ENCODE peak calls at places on chromosomes 3 and 15, in five cellular contexts. E, Z, P, F and K are unnamed samples.

GRCh38 chr15:38349251-38349650 is 96.6 kb downstream of the SPRED1 start:
- DNase-seq in E (no peak), Z (no peak), P (no peak), F (no peak), K (no peak)

GRCh38 chr3:138945646-138946553 is 1.0 kb downstream of the FOXL2 start:
- DNase-seq in E (no peak), Z (no peak), P (no peak), F (peak), K (no peak)

GRCh38 chr15:58064119-58065010 is 1.1 kb downstream of the ALDH1A2 start:
- DNase-seq in E (no peak), Z (no peak), P (no peak), F (no peak), K (no peak)

GRCh38 chr3:55588120-55588765 is 101.1 kb upstream of the WNT5A start:
- DNase-seq in E (no peak), Z (no peak), P (no peak), F (no peak), K (no peak)

GRCh38 chr3:13537244-13537921 is 11.5 kb upstream of the FBLN2 start:
- DNase-seq in E (no peak), Z (no peak), P (no peak), F (no peak), K (no peak)

GRCh38 chr3:54299169-54299935 is 177.0 kb downstream of the CACNA2D3 start:
- DNase-seq in E (no peak), Z (no peak), P (no peak), F (no peak), K (no peak)

GRCh38 chr15:28943146-28943545 is 57.4 kb downstream of the APBA2 start:
- DNase-seq in E (no peak), Z (no peak), P (peak), F (no peak), K (no peak)

GRCh38 chr3:127823590-127823857 is 1.2 kb upstream of the MGLL start:
- DNase-seq in E (no peak), Z (no peak), P (no peak), F (no peak), K (no peak)

GRCh38 chr15:43517354-43518072 is at the start of gene MAP1A:
- DNase-seq in E (peak), Z (no peak), P (peak), F (no peak), K (peak)

GRCh38 chr3:12662593-12663310 is 1.2 kb downstream of the RAF1 start:
- DNase-seq in E (peak), Z (peak), P (peak), F (no peak), K (peak)

GRCh38 chr3:62718515-62719320 is 156.5 kb downstream of the CADPS start:
- DNase-seq in E (no peak), Z (no peak), P (peak), F (no peak), K (no peak)

GRCh38 chr3:166100710-166101109 is 263.5 kb upstream of the BCHE start:
- DNase-seq in E (no peak), Z (no peak), P (no peak), F (no peak), K (no peak)

GRCh38 chr15:28014623-28015200 is 84.4 kb downstream of the OCA2 start:
- DNase-seq in E (no peak), Z (no peak), P (no peak), F (no peak), K (no peak)

GRCh38 chr15:38899300-38899699 is 334.7 kb upstream of the RASGRP1 start:
- DNase-seq in E (no peak), Z (no peak), P (no peak), F (no peak), K (no peak)

GRCh38 chr3:149554826-149555225 is 80.3 kb downstream of the TM4SF4 start:
- DNase-seq in E (no peak), Z (no peak), P (no peak), F (no peak), K (no peak)
- H3K27ac ChIP-seq in E (no peak), Z (no peak), P (no peak), F (no peak), K (no peak)

GRCh38 chr3:125002834-125003368 is 52.9 kb downstream of the HEG1 start:
- DNase-seq in E (no peak), Z (no peak), P (no peak), F (no peak), K (no peak)
- H3K27ac ChIP-seq in E (peak), Z (peak), P (peak), F (no peak), K (peak)

GRCh38 chr15:101489633-101490407 is at the start of gene PCSK6:
- DNase-seq in E (no peak), Z (no peak), P (no peak), F (no peak), K (no peak)
- H3K27ac ChIP-seq in E (no peak), Z (no peak), P (peak), F (no peak), K (peak)

GRCh38 chr3:151276038-151277027 is 2.0 kb downstream of the P2RY14 start:
- DNase-seq in E (no peak), Z (no peak), P (no peak), F (no peak), K (no peak)
- H3K27ac ChIP-seq in E (no peak), Z (peak), P (no peak), F (no peak), K (no peak)

GRCh38 chr3:71504250-71505036 is 79.1 kb downstream of the FOXP1 start:
- DNase-seq in E (no peak), Z (no peak), P (no peak), F (no peak), K (no peak)

GRCh38 chr3:71502066-71502465 is 81.5 kb downstream of the FOXP1 start:
- DNase-seq in E (no peak), Z (no peak), P (no peak), F (no peak), K (no peak)

GRCh38 chr3:71500696-71501095 is 82.8 kb downstream of the FOXP1 start:
- DNase-seq in E (no peak), Z (no peak), P (no peak), F (no peak), K (no peak)

GRCh38 chr3:71499477-71499876 is 84.1 kb downstream of the FOXP1 start:
- DNase-seq in E (no peak), Z (no peak), P (no peak), F (no peak), K (no peak)

DNA sequence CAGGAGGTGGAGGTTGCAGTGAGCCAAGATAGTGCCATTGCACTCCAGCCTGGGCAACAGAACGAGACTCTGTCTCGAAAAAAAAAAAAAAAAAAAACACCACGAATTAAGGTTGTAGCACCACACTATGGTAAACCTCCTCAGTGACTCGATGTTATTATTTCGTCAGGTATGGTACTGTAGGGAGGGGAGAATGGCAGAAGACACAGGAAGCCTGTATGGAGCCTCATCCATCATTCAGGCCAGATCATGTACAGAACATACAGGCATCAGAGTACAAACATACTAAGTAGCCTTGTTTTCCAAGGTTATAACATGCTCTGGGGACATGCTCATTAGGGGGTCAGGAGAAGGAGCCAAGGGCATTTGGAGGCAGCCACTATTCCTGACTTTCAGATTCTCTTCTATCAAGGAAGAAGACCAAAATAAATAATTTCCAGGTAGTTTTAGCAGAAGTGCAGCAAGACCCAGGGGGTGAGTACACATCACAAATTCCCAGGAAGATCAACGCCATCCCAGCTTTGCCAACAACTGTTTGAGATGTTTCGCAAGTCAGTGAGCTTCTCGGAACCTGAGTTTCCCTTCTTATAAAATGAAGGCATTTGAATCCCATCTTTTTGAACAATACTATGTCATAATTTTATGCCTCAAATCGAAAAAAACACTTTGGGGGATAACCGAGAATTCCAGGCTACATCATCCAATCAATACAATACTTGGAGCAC is 79.8 kb downstream of the FOXP1 start:
- DNase-seq in E (no peak), Z (no peak), P (no peak), F (no peak), K (no peak)
- H3K27ac ChIP-seq in E (no peak), Z (no peak), P (no peak), F (no peak), K (no peak)

GRCh38 chr15:78075490-78076230 is 1.9 kb downstream of the TBC1D2B start:
- DNase-seq in E (no peak), Z (no peak), P (peak), F (no peak), K (no peak)
- H3K27ac ChIP-seq in E (peak), Z (peak), P (peak), F (peak), K (peak)

DNA sequence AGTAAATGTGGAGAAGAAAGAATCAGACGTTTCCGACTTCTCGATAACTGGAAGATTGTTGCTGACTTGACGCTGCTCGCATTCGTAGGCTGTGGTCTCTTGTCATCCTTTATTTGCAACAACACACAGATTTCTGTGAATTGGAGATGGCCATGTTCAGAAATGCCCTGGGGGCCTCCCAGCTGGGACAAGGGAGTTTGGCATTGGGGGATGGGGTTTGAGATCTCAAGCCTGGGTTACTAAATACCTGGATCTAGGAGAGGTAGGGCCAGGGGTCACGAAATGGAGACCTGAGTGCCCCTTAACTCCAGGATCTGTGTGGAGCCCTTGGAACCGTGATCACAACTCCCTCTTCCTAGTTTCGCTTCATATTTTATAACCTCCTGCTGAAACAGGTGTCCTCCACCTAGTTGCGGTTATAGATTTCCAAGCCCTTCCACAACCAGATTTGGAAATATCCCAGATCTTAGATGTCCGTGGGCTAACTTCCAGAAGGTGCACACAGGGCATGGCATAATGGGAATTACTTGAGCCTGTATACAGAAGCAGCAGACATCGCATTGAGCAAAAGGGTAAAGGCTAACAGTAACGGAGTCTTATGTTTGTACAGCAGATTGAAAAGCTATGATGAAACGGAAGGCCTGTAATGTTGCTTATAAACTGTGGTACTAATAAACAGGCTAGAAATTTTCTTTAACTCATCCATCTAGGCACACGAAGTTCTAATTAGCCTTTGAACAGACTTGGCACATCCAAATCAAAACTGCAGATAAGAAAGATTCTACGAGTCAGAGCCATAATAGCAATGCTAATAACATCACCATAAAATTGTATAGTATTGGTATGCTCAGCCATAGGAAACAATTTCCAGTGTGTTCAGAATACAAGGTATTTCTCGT is 999 bp upstream of the USF3 start:
- DNase-seq in E (no peak), Z (peak), P (no peak), F (no peak), K (no peak)
- H3K27ac ChIP-seq in E (peak), Z (peak), P (peak), F (peak), K (peak)

GRCh38 chr3:157099337-157100078 is 60.4 kb downstream of the CCNL1 start:
- DNase-seq in E (no peak), Z (no peak), P (peak), F (no peak), K (no peak)
- H3K27ac ChIP-seq in E (peak), Z (no peak), P (no peak), F (no peak), K (no peak)

GRCh38 chr15:34318277-34319079 is 19.1 kb downstream of the SLC12A6 start:
- DNase-seq in E (no peak), Z (no peak), P (no peak), F (no peak), K (no peak)
- H3K27ac ChIP-seq in E (peak), Z (peak), P (peak), F (peak), K (no peak)

DNA sequence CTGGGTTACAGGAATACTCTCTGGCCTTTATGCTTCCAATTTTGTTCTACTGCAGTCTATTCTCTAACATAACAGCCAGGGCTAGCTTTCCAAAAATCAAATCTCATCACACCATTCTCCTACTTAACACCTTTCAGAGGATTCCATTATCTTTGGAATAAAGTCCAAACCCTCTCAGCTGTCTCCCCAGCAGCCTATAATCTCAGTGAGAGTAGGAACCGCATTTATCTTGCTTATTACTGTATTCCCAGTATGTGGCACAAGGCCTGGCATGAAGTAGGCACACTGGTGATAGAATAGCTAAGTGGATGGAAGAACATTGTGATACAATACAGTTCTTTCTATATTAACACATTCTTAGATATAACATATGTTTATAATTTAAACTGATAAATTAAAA is 49.0 kb upstream of the MYO5C start:
- DNase-seq in E (no peak), Z (no peak), P (no peak), F (no peak), K (no peak)
- H3K27ac ChIP-seq in E (no peak), Z (no peak), P (peak), F (no peak), K (no peak)